ENCODE peak calls at places on chromosomes 11 and 22, in ten cellular contexts. One of them, this sample, is unnamed.
A peak's percentile ranks its signal among the peaks of the same experiment; 100 is the strongest.

GRCh38 chr11:118286545-118286944 is 18.0 kb upstream of the CD3E start:
- DNase-seq in activated CD8-positive, alpha-beta memory T cell treated with anti-CD3 and anti-CD28 coated beads, Interleukin-2, amount 50 U/mL, for 48 hours: no peak
- DNase-seq in T follicular helper cell: no peak
- DNase-seq in GM23338: no peak
- DNase-seq in NCI-H1417: no peak
- DNase-seq in stimulated activated CD4-positive, alpha-beta T cell treated with anti-CD3 and anti-CD28 coated beads, Interleukin-1b, Interleukin-23, amount 100 ng/mL, for 1 hour: no peak
- DNase-seq in ELR: no peak
- DNase-seq in fibroblast of mammary gland: no peak
- DNase-seq in AG04449: no peak
- DNase-seq in left ventricle myocardium inferior: no peak
- DNase-seq in this sample: no peak

GRCh38 chr22:45235851-45236342 is 4.8 kb downstream of the KIAA0930 start:
- DNase-seq in stimulated activated CD4-positive, alpha-beta T cell treated with anti-CD3 and anti-CD28 coated beads, Interleukin-1b, Interleukin-23, amount 100 ng/mL, for 1 hour: no peak
- DNase-seq in NCI-H1417: peak; percentile 51
- DNase-seq in ELR: no peak
- DNase-seq in fibroblast of mammary gland: no peak
- DNase-seq in T follicular helper cell: no peak
- DNase-seq in left ventricle myocardium inferior: no peak
- DNase-seq in AG04449: no peak
- DNase-seq in activated CD8-positive, alpha-beta memory T cell treated with anti-CD3 and anti-CD28 coated beads, Interleukin-2, amount 50 U/mL, for 48 hours: no peak
- DNase-seq in GM23338: no peak
- DNase-seq in this sample: no peak

GRCh38 chr11:27806122-27806521 is 105.9 kb upstream of the BDNF start:
- DNase-seq in stimulated activated CD4-positive, alpha-beta T cell treated with anti-CD3 and anti-CD28 coated beads, Interleukin-1b, Interleukin-23, amount 100 ng/mL, for 1 hour: no peak
- DNase-seq in GM23338: peak; percentile 35
- DNase-seq in fibroblast of mammary gland: no peak
- DNase-seq in NCI-H1417: no peak
- DNase-seq in AG04449: no peak
- DNase-seq in ELR: no peak
- DNase-seq in activated CD8-positive, alpha-beta memory T cell treated with anti-CD3 and anti-CD28 coated beads, Interleukin-2, amount 50 U/mL, for 48 hours: no peak
- DNase-seq in T follicular helper cell: no peak
- DNase-seq in left ventricle myocardium inferior: no peak
- DNase-seq in this sample: no peak

GRCh38 chr11:61961570-61962212 is 5.7 kb downstream of the FTH1 start:
- DNase-seq in GM23338: no peak
- DNase-seq in fibroblast of mammary gland: peak; percentile 53
- DNase-seq in T follicular helper cell: no peak
- DNase-seq in NCI-H1417: no peak
- DNase-seq in AG04449: no peak
- DNase-seq in activated CD8-positive, alpha-beta memory T cell treated with anti-CD3 and anti-CD28 coated beads, Interleukin-2, amount 50 U/mL, for 48 hours: peak; percentile 45
- DNase-seq in left ventricle myocardium inferior: peak; percentile 78
- DNase-seq in stimulated activated CD4-positive, alpha-beta T cell treated with anti-CD3 and anti-CD28 coated beads, Interleukin-1b, Interleukin-23, amount 100 ng/mL, for 1 hour: no peak
- DNase-seq in ELR: no peak
- DNase-seq in this sample: no peak

GRCh38 chr11:120928506-120929062 is 95.3 kb upstream of the TBCEL start:
- DNase-seq in AG04449: no peak
- DNase-seq in GM23338: peak; percentile 46
- DNase-seq in left ventricle myocardium inferior: no peak
- DNase-seq in NCI-H1417: no peak
- DNase-seq in activated CD8-positive, alpha-beta memory T cell treated with anti-CD3 and anti-CD28 coated beads, Interleukin-2, amount 50 U/mL, for 48 hours: no peak
- DNase-seq in ELR: no peak
- DNase-seq in T follicular helper cell: no peak
- DNase-seq in fibroblast of mammary gland: no peak
- DNase-seq in stimulated activated CD4-positive, alpha-beta T cell treated with anti-CD3 and anti-CD28 coated beads, Interleukin-1b, Interleukin-23, amount 100 ng/mL, for 1 hour: no peak
- DNase-seq in this sample: no peak

GRCh38 chr11:19913893-19914249 is 201.2 kb downstream of the NAV2 start:
- DNase-seq in left ventricle myocardium inferior: no peak
- DNase-seq in GM23338: no peak
- DNase-seq in T follicular helper cell: no peak
- DNase-seq in AG04449: no peak
- DNase-seq in fibroblast of mammary gland: no peak
- DNase-seq in stimulated activated CD4-positive, alpha-beta T cell treated with anti-CD3 and anti-CD28 coated beads, Interleukin-1b, Interleukin-23, amount 100 ng/mL, for 1 hour: no peak
- DNase-seq in ELR: no peak
- DNase-seq in NCI-H1417: no peak
- DNase-seq in activated CD8-positive, alpha-beta memory T cell treated with anti-CD3 and anti-CD28 coated beads, Interleukin-2, amount 50 U/mL, for 48 hours: no peak
- DNase-seq in this sample: no peak

GRCh38 chr11:46966773-46967172 is 30.2 kb downstream of the CSTPP1 start:
- DNase-seq in AG04449: no peak
- DNase-seq in activated CD8-positive, alpha-beta memory T cell treated with anti-CD3 and anti-CD28 coated beads, Interleukin-2, amount 50 U/mL, for 48 hours: no peak
- DNase-seq in T follicular helper cell: no peak
- DNase-seq in fibroblast of mammary gland: no peak
- DNase-seq in NCI-H1417: no peak
- DNase-seq in ELR: no peak
- DNase-seq in left ventricle myocardium inferior: no peak
- DNase-seq in stimulated activated CD4-positive, alpha-beta T cell treated with anti-CD3 and anti-CD28 coated beads, Interleukin-1b, Interleukin-23, amount 100 ng/mL, for 1 hour: no peak
- DNase-seq in GM23338: no peak
- DNase-seq in this sample: no peak

GRCh38 chr11:3835100-3835485 is 5.7 kb downstream of the RHOG start:
- DNase-seq in fibroblast of mammary gland: peak; percentile 30
- DNase-seq in GM23338: no peak
- DNase-seq in ELR: peak; percentile 41
- DNase-seq in AG04449: no peak
- DNase-seq in left ventricle myocardium inferior: no peak
- DNase-seq in T follicular helper cell: no peak
- DNase-seq in NCI-H1417: no peak
- DNase-seq in stimulated activated CD4-positive, alpha-beta T cell treated with anti-CD3 and anti-CD28 coated beads, Interleukin-1b, Interleukin-23, amount 100 ng/mL, for 1 hour: no peak
- DNase-seq in activated CD8-positive, alpha-beta memory T cell treated with anti-CD3 and anti-CD28 coated beads, Interleukin-2, amount 50 U/mL, for 48 hours: no peak
- DNase-seq in this sample: peak; percentile 69

GRCh38 chr22:21917206-21917958 is 35.3 kb downstream of the PPM1F start:
- DNase-seq in left ventricle myocardium inferior: no peak
- DNase-seq in fibroblast of mammary gland: no peak
- DNase-seq in NCI-H1417: no peak
- DNase-seq in stimulated activated CD4-positive, alpha-beta T cell treated with anti-CD3 and anti-CD28 coated beads, Interleukin-1b, Interleukin-23, amount 100 ng/mL, for 1 hour: no peak
- DNase-seq in ELR: no peak
- DNase-seq in T follicular helper cell: no peak
- DNase-seq in GM23338: peak; percentile 55
- DNase-seq in activated CD8-positive, alpha-beta memory T cell treated with anti-CD3 and anti-CD28 coated beads, Interleukin-2, amount 50 U/mL, for 48 hours: no peak
- DNase-seq in AG04449: no peak
- DNase-seq in this sample: no peak

GRCh38 chr11:62133328-62134065 is 9.7 kb downstream of the INCENP start:
- DNase-seq in T follicular helper cell: no peak
- DNase-seq in left ventricle myocardium inferior: no peak
- DNase-seq in ELR: no peak
- DNase-seq in AG04449: no peak
- DNase-seq in fibroblast of mammary gland: no peak
- DNase-seq in stimulated activated CD4-positive, alpha-beta T cell treated with anti-CD3 and anti-CD28 coated beads, Interleukin-1b, Interleukin-23, amount 100 ng/mL, for 1 hour: no peak
- DNase-seq in activated CD8-positive, alpha-beta memory T cell treated with anti-CD3 and anti-CD28 coated beads, Interleukin-2, amount 50 U/mL, for 48 hours: peak; percentile 48
- DNase-seq in GM23338: no peak
- DNase-seq in NCI-H1417: no peak
- DNase-seq in this sample: no peak

GRCh38 chr11:11265994-11266606 is 87.0 kb downstream of the CSNK2A3 start:
- DNase-seq in GM23338: peak; percentile 75
- DNase-seq in AG04449: no peak
- DNase-seq in activated CD8-positive, alpha-beta memory T cell treated with anti-CD3 and anti-CD28 coated beads, Interleukin-2, amount 50 U/mL, for 48 hours: peak; percentile 88
- DNase-seq in NCI-H1417: peak; percentile 23
- DNase-seq in stimulated activated CD4-positive, alpha-beta T cell treated with anti-CD3 and anti-CD28 coated beads, Interleukin-1b, Interleukin-23, amount 100 ng/mL, for 1 hour: peak; percentile 34
- DNase-seq in left ventricle myocardium inferior: no peak
- DNase-seq in fibroblast of mammary gland: peak; percentile 14
- DNase-seq in ELR: peak; percentile 30
- DNase-seq in T follicular helper cell: peak; percentile 41
- DNase-seq in this sample: peak; percentile 16

GRCh38 chr22:42292726-42293520 is 22.5 kb upstream of the TCF20 start:
- DNase-seq in GM23338: no peak
- DNase-seq in ELR: no peak
- DNase-seq in NCI-H1417: no peak
- DNase-seq in T follicular helper cell: no peak
- DNase-seq in stimulated activated CD4-positive, alpha-beta T cell treated with anti-CD3 and anti-CD28 coated beads, Interleukin-1b, Interleukin-23, amount 100 ng/mL, for 1 hour: no peak
- DNase-seq in activated CD8-positive, alpha-beta memory T cell treated with anti-CD3 and anti-CD28 coated beads, Interleukin-2, amount 50 U/mL, for 48 hours: no peak
- DNase-seq in AG04449: no peak
- DNase-seq in left ventricle myocardium inferior: no peak
- DNase-seq in fibroblast of mammary gland: no peak
- DNase-seq in this sample: no peak

GRCh38 chr11:45092901-45093760 is 53.3 kb upstream of the PRDM11 start:
- DNase-seq in NCI-H1417: no peak
- DNase-seq in AG04449: no peak
- DNase-seq in activated CD8-positive, alpha-beta memory T cell treated with anti-CD3 and anti-CD28 coated beads, Interleukin-2, amount 50 U/mL, for 48 hours: peak; percentile 69
- DNase-seq in stimulated activated CD4-positive, alpha-beta T cell treated with anti-CD3 and anti-CD28 coated beads, Interleukin-1b, Interleukin-23, amount 100 ng/mL, for 1 hour: no peak
- DNase-seq in ELR: peak; percentile 62
- DNase-seq in T follicular helper cell: no peak
- DNase-seq in left ventricle myocardium inferior: no peak
- DNase-seq in fibroblast of mammary gland: peak; percentile 89
- DNase-seq in GM23338: no peak
- DNase-seq in this sample: no peak

GRCh38 chr22:50169774-50170341 is 673 bp upstream of the PANX2 start:
- DNase-seq in left ventricle myocardium inferior: no peak
- DNase-seq in ELR: peak; percentile 42
- DNase-seq in fibroblast of mammary gland: no peak
- DNase-seq in stimulated activated CD4-positive, alpha-beta T cell treated with anti-CD3 and anti-CD28 coated beads, Interleukin-1b, Interleukin-23, amount 100 ng/mL, for 1 hour: peak; percentile 39
- DNase-seq in AG04449: no peak
- DNase-seq in GM23338: peak; percentile 48
- DNase-seq in T follicular helper cell: no peak
- DNase-seq in activated CD8-positive, alpha-beta memory T cell treated with anti-CD3 and anti-CD28 coated beads, Interleukin-2, amount 50 U/mL, for 48 hours: peak; percentile 79
- DNase-seq in NCI-H1417: peak; percentile 71
- DNase-seq in this sample: no peak

GRCh38 chr11:32092581-32093170 is 1.8 kb downstream of the RCN1 start:
- DNase-seq in T follicular helper cell: no peak
- DNase-seq in activated CD8-positive, alpha-beta memory T cell treated with anti-CD3 and anti-CD28 coated beads, Interleukin-2, amount 50 U/mL, for 48 hours: no peak
- DNase-seq in ELR: no peak
- DNase-seq in stimulated activated CD4-positive, alpha-beta T cell treated with anti-CD3 and anti-CD28 coated beads, Interleukin-1b, Interleukin-23, amount 100 ng/mL, for 1 hour: no peak
- DNase-seq in NCI-H1417: no peak
- DNase-seq in AG04449: no peak
- DNase-seq in GM23338: peak; percentile 51
- DNase-seq in fibroblast of mammary gland: no peak
- DNase-seq in left ventricle myocardium inferior: no peak
- DNase-seq in this sample: no peak

GRCh38 chr11:78652866-78653265 is 78.2 kb upstream of the NARS2 start:
- DNase-seq in NCI-H1417: no peak
- DNase-seq in fibroblast of mammary gland: no peak
- DNase-seq in GM23338: no peak
- DNase-seq in T follicular helper cell: no peak
- DNase-seq in stimulated activated CD4-positive, alpha-beta T cell treated with anti-CD3 and anti-CD28 coated beads, Interleukin-1b, Interleukin-23, amount 100 ng/mL, for 1 hour: no peak
- DNase-seq in activated CD8-positive, alpha-beta memory T cell treated with anti-CD3 and anti-CD28 coated beads, Interleukin-2, amount 50 U/mL, for 48 hours: no peak
- DNase-seq in ELR: no peak
- DNase-seq in AG04449: no peak
- DNase-seq in left ventricle myocardium inferior: no peak
- DNase-seq in this sample: no peak

GRCh38 chr22:46674367-46674781 is 54.2 kb downstream of the GRAMD4 start:
- DNase-seq in AG04449: no peak
- DNase-seq in NCI-H1417: no peak
- DNase-seq in stimulated activated CD4-positive, alpha-beta T cell treated with anti-CD3 and anti-CD28 coated beads, Interleukin-1b, Interleukin-23, amount 100 ng/mL, for 1 hour: peak; percentile 72
- DNase-seq in ELR: no peak
- DNase-seq in T follicular helper cell: peak; percentile 87
- DNase-seq in activated CD8-positive, alpha-beta memory T cell treated with anti-CD3 and anti-CD28 coated beads, Interleukin-2, amount 50 U/mL, for 48 hours: peak; percentile 94
- DNase-seq in GM23338: no peak
- DNase-seq in fibroblast of mammary gland: no peak
- DNase-seq in left ventricle myocardium inferior: peak; percentile 66
- DNase-seq in this sample: peak; percentile 32

GRCh38 chr11:94880216-94880615 is 93.1 kb downstream of the CWC15 start:
- DNase-seq in T follicular helper cell: no peak
- DNase-seq in ELR: peak; percentile 68
- DNase-seq in GM23338: no peak
- DNase-seq in fibroblast of mammary gland: peak; percentile 49
- DNase-seq in activated CD8-positive, alpha-beta memory T cell treated with anti-CD3 and anti-CD28 coated beads, Interleukin-2, amount 50 U/mL, for 48 hours: no peak
- DNase-seq in NCI-H1417: no peak
- DNase-seq in AG04449: no peak
- DNase-seq in stimulated activated CD4-positive, alpha-beta T cell treated with anti-CD3 and anti-CD28 coated beads, Interleukin-1b, Interleukin-23, amount 100 ng/mL, for 1 hour: no peak
- DNase-seq in left ventricle myocardium inferior: no peak
- DNase-seq in this sample: no peak

GRCh38 chr22:37904572-37905533 is 1.2 kb upstream of the MICALL1 start:
- DNase-seq in NCI-H1417: no peak
- DNase-seq in stimulated activated CD4-positive, alpha-beta T cell treated with anti-CD3 and anti-CD28 coated beads, Interleukin-1b, Interleukin-23, amount 100 ng/mL, for 1 hour: no peak
- DNase-seq in GM23338: peak; percentile 40
- DNase-seq in left ventricle myocardium inferior: peak; percentile 29
- DNase-seq in ELR: peak; percentile 99
- DNase-seq in fibroblast of mammary gland: peak; percentile 100
- DNase-seq in AG04449: peak; percentile 90
- DNase-seq in T follicular helper cell: no peak
- DNase-seq in activated CD8-positive, alpha-beta memory T cell treated with anti-CD3 and anti-CD28 coated beads, Interleukin-2, amount 50 U/mL, for 48 hours: no peak
- DNase-seq in this sample: peak; percentile 44

GRCh38 chr11:76744186-76745058 is 38.7 kb upstream of the TSKU start:
- DNase-seq in NCI-H1417: no peak
- DNase-seq in fibroblast of mammary gland: peak; percentile 57
- DNase-seq in GM23338: no peak
- DNase-seq in stimulated activated CD4-positive, alpha-beta T cell treated with anti-CD3 and anti-CD28 coated beads, Interleukin-1b, Interleukin-23, amount 100 ng/mL, for 1 hour: no peak
- DNase-seq in AG04449: no peak
- DNase-seq in activated CD8-positive, alpha-beta memory T cell treated with anti-CD3 and anti-CD28 coated beads, Interleukin-2, amount 50 U/mL, for 48 hours: no peak
- DNase-seq in ELR: peak; percentile 48
- DNase-seq in left ventricle myocardium inferior: no peak
- DNase-seq in T follicular helper cell: no peak
- DNase-seq in this sample: peak; percentile 29

GRCh38 chr22:32396746-32397145 is 15.3 kb downstream of the RTCB start:
- DNase-seq in activated CD8-positive, alpha-beta memory T cell treated with anti-CD3 and anti-CD28 coated beads, Interleukin-2, amount 50 U/mL, for 48 hours: no peak
- DNase-seq in T follicular helper cell: no peak
- DNase-seq in left ventricle myocardium inferior: no peak
- DNase-seq in fibroblast of mammary gland: peak; percentile 53
- DNase-seq in stimulated activated CD4-positive, alpha-beta T cell treated with anti-CD3 and anti-CD28 coated beads, Interleukin-1b, Interleukin-23, amount 100 ng/mL, for 1 hour: no peak
- DNase-seq in AG04449: no peak
- DNase-seq in NCI-H1417: no peak
- DNase-seq in ELR: peak; percentile 21
- DNase-seq in GM23338: no peak
- DNase-seq in this sample: no peak

GRCh38 chr22:42925598-42925997 is 68.5 kb upstream of the ARFGAP3 start:
- DNase-seq in AG04449: no peak
- DNase-seq in left ventricle myocardium inferior: no peak
- DNase-seq in GM23338: no peak
- DNase-seq in fibroblast of mammary gland: no peak
- DNase-seq in ELR: no peak
- DNase-seq in NCI-H1417: no peak
- DNase-seq in activated CD8-positive, alpha-beta memory T cell treated with anti-CD3 and anti-CD28 coated beads, Interleukin-2, amount 50 U/mL, for 48 hours: no peak
- DNase-seq in T follicular helper cell: no peak
- DNase-seq in stimulated activated CD4-positive, alpha-beta T cell treated with anti-CD3 and anti-CD28 coated beads, Interleukin-1b, Interleukin-23, amount 100 ng/mL, for 1 hour: no peak
- DNase-seq in this sample: no peak

GRCh38 chr11:66902486-66903177 is 45.8 kb downstream of the LRFN4 start:
- DNase-seq in GM23338: no peak
- DNase-seq in ELR: no peak
- DNase-seq in T follicular helper cell: no peak
- DNase-seq in AG04449: no peak
- DNase-seq in left ventricle myocardium inferior: no peak
- DNase-seq in stimulated activated CD4-positive, alpha-beta T cell treated with anti-CD3 and anti-CD28 coated beads, Interleukin-1b, Interleukin-23, amount 100 ng/mL, for 1 hour: no peak
- DNase-seq in fibroblast of mammary gland: no peak
- DNase-seq in activated CD8-positive, alpha-beta memory T cell treated with anti-CD3 and anti-CD28 coated beads, Interleukin-2, amount 50 U/mL, for 48 hours: no peak
- DNase-seq in NCI-H1417: peak; percentile 27
- DNase-seq in this sample: no peak

GRCh38 chr11:16786131-16786530 is 47.7 kb downstream of the C11orf58 start:
- DNase-seq in left ventricle myocardium inferior: no peak
- DNase-seq in NCI-H1417: no peak
- DNase-seq in fibroblast of mammary gland: no peak
- DNase-seq in GM23338: no peak
- DNase-seq in T follicular helper cell: no peak
- DNase-seq in activated CD8-positive, alpha-beta memory T cell treated with anti-CD3 and anti-CD28 coated beads, Interleukin-2, amount 50 U/mL, for 48 hours: no peak
- DNase-seq in ELR: no peak
- DNase-seq in AG04449: no peak
- DNase-seq in stimulated activated CD4-positive, alpha-beta T cell treated with anti-CD3 and anti-CD28 coated beads, Interleukin-1b, Interleukin-23, amount 100 ng/mL, for 1 hour: no peak
- DNase-seq in this sample: no peak

GRCh38 chr11:72634472-72635095 is 39.6 kb downstream of the PDE2A start:
- DNase-seq in ELR: no peak
- DNase-seq in NCI-H1417: no peak
- DNase-seq in stimulated activated CD4-positive, alpha-beta T cell treated with anti-CD3 and anti-CD28 coated beads, Interleukin-1b, Interleukin-23, amount 100 ng/mL, for 1 hour: no peak
- DNase-seq in AG04449: no peak
- DNase-seq in activated CD8-positive, alpha-beta memory T cell treated with anti-CD3 and anti-CD28 coated beads, Interleukin-2, amount 50 U/mL, for 48 hours: no peak
- DNase-seq in T follicular helper cell: no peak
- DNase-seq in left ventricle myocardium inferior: peak; percentile 45
- DNase-seq in fibroblast of mammary gland: no peak
- DNase-seq in GM23338: no peak
- DNase-seq in this sample: no peak

GRCh38 chr22:45585437-45585755 is 82.7 kb downstream of the FBLN1 start:
- DNase-seq in left ventricle myocardium inferior: no peak
- DNase-seq in AG04449: no peak
- DNase-seq in activated CD8-positive, alpha-beta memory T cell treated with anti-CD3 and anti-CD28 coated beads, Interleukin-2, amount 50 U/mL, for 48 hours: no peak
- DNase-seq in NCI-H1417: no peak
- DNase-seq in T follicular helper cell: no peak
- DNase-seq in stimulated activated CD4-positive, alpha-beta T cell treated with anti-CD3 and anti-CD28 coated beads, Interleukin-1b, Interleukin-23, amount 100 ng/mL, for 1 hour: no peak
- DNase-seq in GM23338: no peak
- DNase-seq in ELR: peak; percentile 53
- DNase-seq in fibroblast of mammary gland: peak; percentile 91
- DNase-seq in this sample: no peak

GRCh38 chr11:40276960-40277359 is 1182.5 kb downstream of the LRRC4C start:
- DNase-seq in left ventricle myocardium inferior: no peak
- DNase-seq in ELR: no peak
- DNase-seq in stimulated activated CD4-positive, alpha-beta T cell treated with anti-CD3 and anti-CD28 coated beads, Interleukin-1b, Interleukin-23, amount 100 ng/mL, for 1 hour: no peak
- DNase-seq in GM23338: no peak
- DNase-seq in NCI-H1417: no peak
- DNase-seq in activated CD8-positive, alpha-beta memory T cell treated with anti-CD3 and anti-CD28 coated beads, Interleukin-2, amount 50 U/mL, for 48 hours: no peak
- DNase-seq in fibroblast of mammary gland: no peak
- DNase-seq in AG04449: no peak
- DNase-seq in T follicular helper cell: no peak
- DNase-seq in this sample: no peak

GRCh38 chr11:32852142-32852541 is 22.4 kb downstream of the PRRG4 start:
- DNase-seq in fibroblast of mammary gland: peak; percentile 66
- DNase-seq in activated CD8-positive, alpha-beta memory T cell treated with anti-CD3 and anti-CD28 coated beads, Interleukin-2, amount 50 U/mL, for 48 hours: no peak
- DNase-seq in T follicular helper cell: no peak
- DNase-seq in GM23338: no peak
- DNase-seq in AG04449: no peak
- DNase-seq in NCI-H1417: no peak
- DNase-seq in left ventricle myocardium inferior: no peak
- DNase-seq in ELR: peak; percentile 62
- DNase-seq in stimulated activated CD4-positive, alpha-beta T cell treated with anti-CD3 and anti-CD28 coated beads, Interleukin-1b, Interleukin-23, amount 100 ng/mL, for 1 hour: no peak
- DNase-seq in this sample: no peak